ENCODE peak calls at places on chromosomes 12 and 14, in five cellular contexts. Z is OCI-LY7, C is HAP-1, U is IMR-90, F is mammary epithelial cell. D is an unnamed sample.
A peak's percentile ranks its signal among the peaks of the same experiment; 100 is the strongest.

GRCh38 chr14:69547701-69548348 is 26.8 kb downstream of the CCDC177 start:
- DNase-seq in Z (no peak), C (peak; percentile 26), U (no peak), F (no peak), D (peak; percentile 66)

GRCh38 chr12:62409068-62409467 is 57.6 kb upstream of the MON2 start:
- DNase-seq in Z (no peak), C (no peak), U (no peak), F (no peak), D (no peak)

GRCh38 chr12:2582631-2583616 is 211.8 kb upstream of the FKBP4 start:
- DNase-seq in Z (peak; percentile 48), C (peak; percentile 82), U (peak; percentile 36), F (peak; percentile 25), D (peak; percentile 82)

GRCh38 chr12:81729781-81730180 is 29.4 kb downstream of the PPFIA2 start:
- DNase-seq in Z (no peak), C (no peak), U (no peak), F (no peak), D (no peak)

GRCh38 chr14:93230539-93230938 is 23.5 kb downstream of the UBR7 start:
- DNase-seq in Z (no peak), C (no peak), U (no peak), F (no peak), D (no peak)

GRCh38 chr14:32571995-32572866 is 243.1 kb downstream of the AKAP6 start:
- DNase-seq in Z (no peak), C (no peak), U (no peak), F (no peak), D (no peak)

GRCh38 chr14:68476212-68476964 is 316.5 kb downstream of the ZFP36L1 start:
- DNase-seq in Z (peak; percentile 89), C (no peak), U (peak; percentile 84), F (peak; percentile 93), D (no peak)

GRCh38 chr14:76488551-76488950 is 112.6 kb downstream of the ESRRB start:
- DNase-seq in Z (no peak), C (no peak), U (no peak), F (no peak), D (no peak)

GRCh38 chr12:96420255-96420930 is 20.2 kb upstream of the CDK17 start:
- DNase-seq in Z (no peak), C (no peak), U (no peak), F (no peak), D (no peak)

GRCh38 chr12:2118061-2118460 is 65.3 kb downstream of the CACNA1C start:
- DNase-seq in Z (peak; percentile 12), C (no peak), U (no peak), F (no peak), D (no peak)

GRCh38 chr14:28542040-28542439 is 224.5 kb upstream of the FOXG1 start:
- DNase-seq in Z (no peak), C (no peak), U (no peak), F (peak; percentile 43), D (no peak)

GRCh38 chr14:72615511-72616121 is 278.3 kb downstream of the DPF3 start:
- DNase-seq in Z (no peak), C (no peak), U (peak; percentile 47), F (peak; percentile 85), D (peak; percentile 83)

GRCh38 chr14:100679707-100680438 is 46.8 kb upstream of the DLK1 start:
- DNase-seq in Z (no peak), C (no peak), U (peak; percentile 73), F (no peak), D (no peak)

GRCh38 chr14:94941311-94941710 is 171.4 kb upstream of the GSC start:
- DNase-seq in Z (no peak), C (no peak), U (no peak), F (no peak), D (no peak)

GRCh38 chr14:81435578-81436295 is 35.6 kb upstream of the STON2 start:
- DNase-seq in Z (peak; percentile 14), C (peak; percentile 63), U (peak; percentile 2), F (peak; percentile 69), D (peak; percentile 61)

GRCh38 chr12:93883436-93884154 is 206.4 kb downstream of the CRADD start:
- DNase-seq in Z (no peak), C (no peak), U (peak; percentile 85), F (no peak), D (no peak)

GRCh38 chr12:132418393-132418925 is 71.5 kb upstream of the FBRSL1 start:
- DNase-seq in Z (no peak), C (no peak), U (no peak), F (no peak), D (no peak)

GRCh38 chr14:55454264-55455151 is 14.1 kb upstream of the TBPL2 start:
- DNase-seq in Z (no peak), C (peak; percentile 89), U (peak; percentile 86), F (peak; percentile 71), D (peak; percentile 94)

GRCh38 chr14:22622220-22622619 is 21.9 kb downstream of the OR6J1 start:
- DNase-seq in Z (no peak), C (no peak), U (peak; percentile 80), F (peak; percentile 39), D (no peak)

GRCh38 chr14:23437142-23438129 is 2.0 kb upstream of the MYH7 start:
- DNase-seq in Z (no peak), C (no peak), U (no peak), F (no peak), D (no peak)

GRCh38 chr14:96888593-96888992 is 91.4 kb downstream of the VRK1 start:
- DNase-seq in Z (no peak), C (no peak), U (no peak), F (no peak), D (peak; percentile 30)

GRCh38 chr12:50764861-50765324 is 992 bp downstream of the ATF1 start:
- DNase-seq in Z (peak; percentile 70), C (peak; percentile 44), U (peak; percentile 35), F (peak; percentile 57), D (peak; percentile 76)

GRCh38 chr12:93740721-93741120 is 63.5 kb downstream of the CRADD start:
- DNase-seq in Z (no peak), C (no peak), U (peak; percentile 6), F (no peak), D (no peak)

GRCh38 chr12:118402251-118402650 is 25.9 kb downstream of the SUDS3 start:
- DNase-seq in Z (no peak), C (no peak), U (peak; percentile 93), F (peak; percentile 3), D (no peak)

DNA sequence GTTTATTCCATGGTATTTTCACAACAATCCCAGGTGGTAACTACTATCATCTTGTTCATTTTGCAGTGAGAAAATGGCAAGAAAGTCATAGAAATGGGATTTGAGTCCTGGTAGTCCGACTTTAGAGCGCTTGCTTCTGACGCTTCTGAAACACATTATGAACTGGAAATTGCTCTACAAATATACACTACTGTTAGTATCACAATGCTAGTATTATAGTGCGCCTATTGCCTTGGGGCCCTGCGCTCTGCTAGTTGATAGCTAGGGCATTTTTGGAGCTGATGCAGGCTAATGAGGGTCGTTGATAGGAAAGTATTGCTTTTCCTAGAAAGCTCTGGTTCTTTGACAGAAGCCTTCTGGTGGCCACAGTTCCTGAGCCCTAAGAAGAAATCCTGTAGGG is 61.0 kb downstream of the ETV6 start:
- DNase-seq in Z (no peak), C (no peak), U (no peak), F (no peak), D (no peak)
- H3K36me3 ChIP-seq in Z (peaks cover 14% of the 10 kb centered on the region), C (no peaks in the 10 kb centered on the region), U (peaks cover 1% of the 10 kb centered on the region), F (no peaks in the 10 kb centered on the region), D (no peaks in the 10 kb centered on the region)

DNA sequence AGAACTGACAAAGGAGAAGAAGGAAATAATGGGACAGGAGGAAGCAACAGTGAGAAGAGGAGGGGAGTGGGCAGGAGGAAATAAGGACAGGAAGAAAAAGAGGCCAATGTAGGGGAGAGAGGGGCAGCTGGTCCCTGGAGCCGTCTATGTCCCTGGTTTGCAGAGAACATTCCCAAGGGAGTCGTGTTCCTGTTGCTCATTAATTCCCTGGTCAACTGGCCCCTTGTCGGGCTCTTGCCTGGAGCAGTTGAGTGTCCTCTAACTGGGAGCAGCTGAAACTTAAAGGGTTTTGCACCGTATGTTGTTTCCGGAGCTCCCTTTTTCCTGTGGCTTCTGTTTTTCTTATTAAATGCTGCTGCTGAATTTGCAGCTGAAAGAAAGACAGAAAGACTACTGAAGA is 146.4 kb upstream of the RFLNA start:
- DNase-seq in Z (no peak), C (no peak), U (no peak), F (no peak), D (peak; percentile 71)
- H3K9me3 ChIP-seq in Z (no peaks in the 10 kb centered on the region), C (peaks cover 11% of the 10 kb centered on the region), U (no peaks in the 10 kb centered on the region), F (no peaks in the 10 kb centered on the region), D (no peaks in the 10 kb centered on the region)

DNA sequence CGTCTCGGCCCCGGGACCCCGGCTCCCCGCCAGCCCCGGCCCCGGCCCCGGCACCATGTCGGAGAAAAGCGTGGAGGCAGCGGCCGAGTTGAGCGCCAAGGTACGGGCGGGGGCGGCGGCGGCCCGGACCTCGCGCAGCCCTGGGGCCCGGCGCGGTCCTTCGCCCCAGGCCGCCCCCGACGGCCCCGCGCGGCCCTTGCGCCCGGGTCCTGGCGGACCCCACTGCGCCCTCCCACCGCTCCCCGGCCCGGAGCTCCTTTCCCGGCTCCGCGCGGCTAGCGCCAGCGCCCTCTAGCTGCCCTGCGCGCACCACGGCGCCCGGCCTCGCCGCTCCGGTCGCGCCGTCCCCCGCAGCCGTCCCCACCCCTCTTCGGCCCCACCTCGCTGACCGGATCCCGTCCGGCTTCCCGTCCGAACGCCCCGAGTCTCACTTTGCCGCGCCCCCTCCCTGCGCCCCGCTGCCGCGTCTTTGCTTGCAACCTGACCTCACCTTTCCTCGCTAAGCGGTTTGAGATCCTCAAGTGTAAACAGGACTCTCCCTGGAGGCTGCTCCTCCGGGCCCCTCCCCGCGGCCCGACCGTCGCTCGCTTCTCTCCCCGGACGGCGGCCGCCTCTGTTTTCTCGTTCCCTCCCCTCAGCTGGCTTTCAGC is 613 bp downstream of the PTMS start:
- DNase-seq in Z (peak; percentile 76), C (peak; percentile 76), U (peak; percentile 64), F (peak; percentile 73), D (peak; percentile 86)
- H3K36me3 ChIP-seq in Z (no peaks in the 10 kb centered on the region), C (peaks cover 24% of the 10 kb centered on the region), U (peaks cover 17% of the 10 kb centered on the region), F (peaks cover 9% of the 10 kb centered on the region), D (peaks cover 24% of the 10 kb centered on the region)

GRCh38 chr14:36817071-36817930 is 155.6 kb downstream of the PAX9 start:
- DNase-seq in Z (no peak), C (no peak), U (no peak), F (no peak), D (no peak)
- H3K9me3 ChIP-seq in Z (no peaks in the 10 kb centered on the region), C (no peaks in the 10 kb centered on the region), U (no peaks in the 10 kb centered on the region), F (no peaks in the 10 kb centered on the region), D (no peaks in the 10 kb centered on the region)

GRCh38 chr12:40647651-40648050 is 44.6 kb upstream of the CNTN1 start:
- DNase-seq in Z (no peak), C (no peak), U (no peak), F (peak; percentile 32), D (no peak)
- H3K36me3 ChIP-seq in Z (no peaks in the 10 kb centered on the region), C (no peaks in the 10 kb centered on the region), U (no peaks in the 10 kb centered on the region), F (no peaks in the 10 kb centered on the region), D (no peaks in the 10 kb centered on the region)

GRCh38 chr14:106044949-106045596 is 518.7 kb downstream of the TMEM121 start:
- DNase-seq in Z (no peak), C (peak; percentile 76), U (no peak), F (no peak), D (peak; percentile 88)

GRCh38 chr14:106039400-106039799 is 513.0 kb downstream of the TMEM121 start:
- DNase-seq in Z (no peak), C (peak; percentile 60), U (no peak), F (no peak), D (peak; percentile 52)

DNA sequence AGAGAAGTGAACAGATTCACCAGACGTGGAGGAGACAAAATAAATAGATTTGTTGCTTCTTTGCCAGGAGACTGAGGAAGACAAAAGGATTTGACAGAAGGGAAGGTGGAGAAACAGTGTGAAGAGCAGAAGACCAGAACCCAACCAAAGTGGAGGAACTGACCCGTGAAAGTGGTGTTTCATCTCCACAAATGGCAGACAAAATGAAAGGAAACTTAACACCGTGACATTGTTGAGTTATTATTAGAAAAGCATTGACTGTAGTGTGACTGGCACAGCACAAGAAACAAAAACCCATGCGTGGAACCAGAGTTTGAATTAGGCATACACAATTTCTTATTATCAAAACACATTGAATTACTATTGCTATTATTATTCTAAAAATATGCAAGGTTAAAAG is 518.1 kb downstream of the TMEM121 start:
- DNase-seq in Z (no peak), C (no peak), U (no peak), F (no peak), D (no peak)
- H3K9me3 ChIP-seq in Z (no peaks in the 10 kb centered on the region), C (no peaks in the 10 kb centered on the region), U (peaks cover 12% of the 10 kb centered on the region), F (no peaks in the 10 kb centered on the region), D (no peaks in the 10 kb centered on the region)